ENCODE peak calls at places on chromosomes 1 and 21, in four cellular contexts. R, C, W and B are unnamed samples.

GRCh38 chr1:36098650-36099365 is 10.1 kb downstream of the ADPRS start:
- DNase-seq in R (no peak), C (no peak), W (no peak), B (no peak)

GRCh38 chr1:87305762-87306161 is 22.9 kb upstream of the LMO4 start:
- DNase-seq in R (no peak), C (no peak), W (no peak), B (no peak)

GRCh38 chr1:115168026-115168425 is 78.7 kb upstream of the TSPAN2 start:
- DNase-seq in R (no peak), C (no peak), W (no peak), B (no peak)

GRCh38 chr1:2914702-2915101 is 106.6 kb upstream of the ACTRT2 start:
- DNase-seq in R (no peak), C (no peak), W (peak; percentile 21), B (no peak)

GRCh38 chr1:3548156-3548893 is 63.0 kb downstream of the MEGF6 start:
- DNase-seq in R (no peak), C (no peak), W (peak; percentile 50), B (peak; percentile 24)

GRCh38 chr21:35023396-35024070 is 25.6 kb downstream of the RUNX1 start:
- DNase-seq in R (no peak), C (peak; percentile 37), W (no peak), B (no peak)

GRCh38 chr1:92459871-92460320 is 26.8 kb downstream of the GFI1 start:
- DNase-seq in R (no peak), C (no peak), W (no peak), B (no peak)

GRCh38 chr1:70440642-70441391 is 29.7 kb downstream of the CTH start:
- DNase-seq in R (no peak), C (no peak), W (peak; percentile 29), B (no peak)

GRCh38 chr1:23581219-23581618 is 21.9 kb upstream of the ID3 start:
- DNase-seq in R (peak; percentile 85), C (no peak), W (no peak), B (peak; percentile 50)

GRCh38 chr1:154682252-154682651 is 74.3 kb upstream of the ADAR start:
- DNase-seq in R (no peak), C (peak; percentile 60), W (no peak), B (no peak)

GRCh38 chr21:43874085-43874785 is 9.2 kb downstream of the AGPAT3 start:
- DNase-seq in R (peak; percentile 31), C (no peak), W (no peak), B (no peak)

GRCh38 chr1:166133276-166133841 is 33.4 kb downstream of the FAM78B start:
- DNase-seq in R (no peak), C (peak; percentile 63), W (no peak), B (no peak)

GRCh38 chr1:198273901-198274300 is 117.1 kb downstream of the NEK7 start:
- DNase-seq in R (no peak), C (no peak), W (no peak), B (no peak)

GRCh38 chr1:116826818-116827606 is 72.8 kb downstream of the CD2 start:
- DNase-seq in R (peak; percentile 17), C (no peak), W (no peak), B (no peak)

GRCh38 chr1:200253774-200254495 is 155.9 kb downstream of the ZNF281 start:
- DNase-seq in R (no peak), C (no peak), W (no peak), B (no peak)

GRCh38 chr1:207868769-207869721 is 41.9 kb downstream of the CD34 start:
- DNase-seq in R (peak; percentile 83), C (peak; percentile 92), W (peak; percentile 80), B (no peak)

GRCh38 chr1:228903573-228904122 is 168.4 kb downstream of the RHOU start:
- DNase-seq in R (peak; percentile 30), C (peak; percentile 40), W (no peak), B (no peak)

GRCh38 chr1:226882631-226883409 is 12.4 kb downstream of the PSEN2 start:
- DNase-seq in R (no peak), C (peak; percentile 86), W (no peak), B (peak; percentile 18)

GRCh38 chr21:45529785-45530422 is 12.3 kb downstream of the SLC19A1 start:
- DNase-seq in R (no peak), C (peak; percentile 27), W (peak; percentile 1), B (no peak)

DNA sequence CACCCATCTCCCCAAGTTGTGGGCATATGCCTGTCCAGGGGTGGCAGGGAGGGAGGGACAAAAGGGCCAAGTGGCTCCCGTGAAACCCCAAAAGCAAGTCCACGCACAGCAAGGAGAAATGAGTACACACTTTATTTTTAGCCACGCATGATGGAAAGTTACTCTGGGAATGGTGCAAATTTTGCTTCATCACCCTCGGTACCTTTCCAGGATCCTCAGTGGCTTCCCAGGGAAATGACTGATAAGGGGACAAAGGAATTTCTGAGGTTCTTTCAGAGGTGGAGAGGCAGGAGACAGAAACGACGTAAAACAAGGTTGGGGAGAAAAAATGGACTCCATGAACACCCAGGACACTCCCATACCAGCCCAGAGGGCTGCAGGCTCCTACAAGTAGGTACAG is 65.8 kb downstream of the SSBP3 start:
- DNase-seq in R (no peak), C (no peak), W (no peak), B (no peak)
- H3K27ac ChIP-seq in R (no peak overlapping the region), C (peak overlapping the region; percentile 54), W (peak overlapping the region; percentile 24), B (no peak overlapping the region)

DNA sequence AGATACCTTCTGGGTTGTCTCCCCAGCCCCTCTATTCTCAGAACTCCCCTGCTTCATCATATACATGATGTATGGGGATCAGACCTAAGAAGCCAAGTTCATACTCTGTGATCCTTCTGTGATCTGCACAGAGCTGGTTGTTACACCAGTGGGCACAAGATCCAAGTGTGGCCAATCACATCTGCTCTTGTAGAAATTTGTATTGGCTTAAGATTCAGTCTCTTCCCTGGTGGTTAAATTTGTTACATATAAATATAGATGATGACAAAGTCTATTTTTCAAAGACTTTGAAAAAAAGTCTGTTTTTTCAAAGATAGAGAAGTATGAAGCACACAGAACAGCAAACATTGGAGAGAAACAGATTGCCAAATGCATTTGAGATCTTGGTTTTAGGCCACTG is 135.8 kb upstream of the FGGY start:
- DNase-seq in R (no peak), C (no peak), W (no peak), B (no peak)
- TF ChIP-seq CTCF in R (no peak), C (no peak), W (no peak), B (no peak)

GRCh38 chr1:8021676-8022266 is 4.3 kb downstream of the ERRFI1 start:
- DNase-seq in R (no peak), C (no peak), W (peak; percentile 58), B (no peak)
- H3K27ac ChIP-seq in R (peak overlapping the region; percentile 19), C (no peak overlapping the region), W (peak overlapping the region; percentile 100), B (no peak overlapping the region)

DNA sequence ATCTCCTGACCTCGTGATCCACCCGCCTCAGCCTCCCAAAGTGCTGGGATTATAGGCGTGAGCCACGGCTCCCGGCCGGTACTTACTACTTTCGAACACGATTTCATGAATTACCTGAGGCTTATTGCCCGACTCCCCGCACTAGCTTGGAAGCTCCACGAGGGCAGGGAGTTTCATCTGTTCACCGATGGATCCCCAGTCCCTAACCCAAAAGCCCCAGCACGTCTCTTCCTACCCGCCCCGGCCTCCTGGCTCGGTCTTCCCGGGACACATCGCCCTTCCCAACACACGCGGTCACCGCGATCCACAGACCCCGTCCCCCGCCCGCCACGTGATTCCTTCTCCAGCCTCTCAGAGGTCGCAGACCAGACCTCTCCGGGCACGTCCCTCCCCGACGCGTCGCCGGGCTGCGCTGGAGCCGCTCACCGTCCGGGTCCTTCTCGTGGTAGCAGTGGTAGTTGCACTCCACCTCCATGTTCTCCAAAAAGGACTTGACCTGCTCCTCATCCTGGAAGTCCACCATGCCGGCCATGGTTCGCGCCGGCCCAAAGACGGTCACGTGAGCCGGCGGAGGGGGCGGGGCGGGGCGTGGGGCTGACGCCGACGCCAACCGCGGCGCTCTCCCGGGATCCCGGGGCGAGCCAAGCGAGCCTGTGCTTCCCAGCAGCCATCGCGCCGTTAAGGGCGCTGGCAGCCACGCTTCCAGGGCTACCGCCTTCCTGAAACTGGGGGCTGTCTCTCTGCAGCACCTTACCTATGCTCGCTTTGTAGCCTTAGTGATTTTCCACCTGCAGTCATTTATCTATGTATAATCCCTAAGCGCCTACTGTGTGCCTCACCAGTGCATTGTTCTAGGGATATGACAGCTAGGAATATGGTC is at the start of gene COA7:
- DNase-seq in R (peak; percentile 88), C (peak; percentile 93), W (peak; percentile 88), B (no peak)
- TF ChIP-seq CTCF in R (no peak), C (no peak), W (no peak), B (no peak)

GRCh38 chr1:15154480-15155036 is 1.0 kb downstream of the TMEM51 start:
- DNase-seq in R (no peak), C (peak; percentile 86), W (peak; percentile 67), B (no peak)

GRCh38 chr1:15156807-15157380 is 3.3 kb downstream of the TMEM51 start:
- DNase-seq in R (no peak), C (peak; percentile 67), W (peak; percentile 80), B (no peak)

GRCh38 chr1:15155191-15155590 is 1.6 kb downstream of the TMEM51 start:
- DNase-seq in R (no peak), C (no peak), W (no peak), B (no peak)

GRCh38 chr1:15157524-15158399 is 4.2 kb downstream of the TMEM51 start:
- DNase-seq in R (no peak), C (no peak), W (no peak), B (no peak)

DNA sequence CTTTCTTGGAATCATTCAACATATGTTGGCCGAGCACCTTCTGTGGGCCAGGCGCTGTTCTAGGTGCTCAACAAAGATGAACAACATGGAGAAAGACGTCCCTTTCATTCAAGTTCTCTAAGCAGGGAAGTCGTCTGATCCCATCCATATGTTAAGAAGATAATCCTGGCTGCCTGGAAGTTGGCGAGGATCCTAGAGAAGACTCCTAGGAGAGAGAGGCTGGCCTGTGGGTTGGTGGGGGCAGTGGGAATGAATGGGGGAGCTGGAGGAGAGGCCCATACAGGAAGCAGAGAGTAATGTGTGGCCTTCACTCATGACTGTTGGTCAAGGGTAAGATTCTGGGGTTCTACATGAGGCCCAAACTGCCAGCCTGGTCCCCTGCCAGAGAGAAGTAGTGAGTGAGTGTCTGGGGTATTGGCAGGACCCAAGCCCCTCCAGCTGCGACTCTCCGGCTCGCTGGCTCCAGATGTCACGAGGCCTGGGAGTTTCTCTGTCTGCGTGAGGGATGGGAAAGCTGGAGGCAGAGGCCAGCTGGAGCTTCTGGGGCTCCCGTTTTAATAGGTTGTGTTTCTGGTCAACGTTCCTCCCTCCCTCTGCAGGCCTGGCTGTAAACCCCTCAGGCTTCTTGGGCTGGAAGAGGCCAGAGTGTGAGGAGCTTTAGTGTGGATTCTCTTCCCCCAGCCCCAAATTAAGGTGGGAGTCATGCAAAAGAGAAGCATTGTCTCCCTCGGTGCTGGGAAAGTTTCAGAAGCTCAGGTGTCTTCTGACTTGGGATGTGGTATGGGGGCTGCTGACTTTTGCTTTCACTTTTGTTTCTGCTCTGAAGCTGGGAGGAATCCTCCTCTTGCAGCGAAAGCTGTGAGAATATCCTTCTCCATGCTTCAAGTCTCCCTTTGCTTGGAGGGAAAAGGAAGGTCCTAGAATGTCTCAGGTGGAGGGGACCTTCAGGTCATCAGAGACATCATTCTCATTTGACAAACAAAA is 2.5 kb downstream of the TMEM51 start:
- DNase-seq in R (no peak), C (no peak), W (peak; percentile 73), B (no peak)
- H3K27ac ChIP-seq in R (no peak overlapping the region), C (no peak overlapping the region), W (peak overlapping the region; percentile 99), B (peak overlapping the region; percentile 39)